ENCODE peak calls at places on chromosomes 1 and 21, in eight cellular contexts. R is upper lobe of left lung; G is left lung; E is H9; Y is CD8-positive, alpha-beta memory T cell; C is BE2C; S is neural progenitor cell; D is stomach. L is an unnamed sample.
A peak's percentile ranks its signal among the peaks of the same experiment; 100 is the strongest.

GRCh38 chr1:212290608-212291007 is 5.4 kb downstream of the PPP2R5A start:
- DNase-seq in E (no peak), D (no peak), G (no peak), Y (no peak), S (no peak), C (no peak), R (no peak), L (no peak)

GRCh38 chr21:36641886-36642285 is 57.0 kb upstream of the SIM2 start:
- DNase-seq in D (no peak), R (no peak), G (no peak), S (no peak), C (no peak), E (no peak), Y (no peak), L (no peak)

GRCh38 chr1:83901547-83902155 is 97.3 kb downstream of the TTLL7 start:
- DNase-seq in D (peak; percentile 54), R (peak; percentile 62), C (no peak), S (no peak), G (no peak), Y (no peak), E (no peak), L (no peak)

GRCh38 chr1:89889336-89889640 is 68.5 kb downstream of the LRRC8D start:
- DNase-seq in R (no peak), Y (no peak), C (no peak), S (no peak), E (no peak), G (no peak), D (no peak), L (no peak)

GRCh38 chr1:231694081-231694443 is 67.5 kb downstream of the DISC1 start:
- DNase-seq in C (no peak), E (no peak), G (peak; percentile 64), S (no peak), R (no peak), Y (no peak), D (no peak), L (no peak)

GRCh38 chr1:91601554-91602322 is 101.1 kb downstream of the CDC7 start:
- DNase-seq in R (no peak), G (no peak), S (no peak), E (no peak), C (no peak), D (no peak), Y (no peak), L (no peak)

GRCh38 chr1:47618830-47619229 is 181.0 kb downstream of the FOXD2 start:
- DNase-seq in R (no peak), E (no peak), D (no peak), G (no peak), Y (no peak), S (no peak), C (no peak), L (no peak)

GRCh38 chr1:189429610-189430009 is 1048.1 kb downstream of the BRINP3 start:
- DNase-seq in C (peak; percentile 44), G (no peak), Y (no peak), E (peak; percentile 38), S (peak; percentile 78), R (no peak), D (no peak), L (no peak)

GRCh38 chr1:151775894-151776664 is 12.8 kb upstream of the MRPL9 start:
- DNase-seq in C (no peak), D (no peak), E (no peak), Y (no peak), S (no peak), G (no peak), R (no peak), L (no peak)

GRCh38 chr1:174206148-174206826 is 47.0 kb downstream of the RABGAP1L start:
- DNase-seq in R (no peak), D (no peak), S (no peak), C (no peak), G (no peak), E (no peak), Y (no peak), L (no peak)

GRCh38 chr1:201267481-201268229 is 15.7 kb upstream of the PKP1 start:
- DNase-seq in C (no peak), S (no peak), E (peak; percentile 7), R (no peak), Y (no peak), G (no peak), D (peak; percentile 8), L (no peak)

DNA sequence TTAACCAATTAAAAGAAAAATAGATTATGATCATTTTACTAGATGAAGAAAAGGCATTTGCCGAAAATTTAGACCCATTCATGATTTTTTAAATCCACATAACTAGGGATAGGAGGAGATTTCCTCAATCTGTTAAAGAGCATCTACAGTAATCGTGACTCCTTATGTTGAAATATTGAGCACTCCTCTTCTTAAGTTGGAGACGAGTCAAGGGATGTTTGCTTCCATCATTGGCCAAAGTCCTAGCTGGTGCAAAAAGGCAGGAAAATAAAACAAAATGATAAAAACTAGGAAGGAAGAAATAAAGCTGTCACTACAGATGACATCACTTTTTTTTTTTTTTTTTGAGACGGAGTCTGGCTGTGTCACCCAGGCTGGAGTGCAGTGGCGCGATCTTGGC is 245.6 kb upstream of the KAZN start:
- DNase-seq in C (no peak), D (no peak), Y (no peak), R (no peak), S (no peak), E (no peak), G (no peak), L (no peak)
- H3K9me3 ChIP-seq in C (no peaks in the 10 kb centered on the region), D (no peaks in the 10 kb centered on the region), Y (no peaks in the 10 kb centered on the region), R (no peaks in the 10 kb centered on the region), S (peaks cover 6% of the 10 kb centered on the region), E (no peaks in the 10 kb centered on the region), G (no peaks in the 10 kb centered on the region), L (no peaks in the 10 kb centered on the region)

GRCh38 chr1:3219725-3220467 is 150.9 kb downstream of the PRDM16 start:
- DNase-seq in Y (no peak), E (no peak), G (no peak), S (no peak), R (no peak), D (no peak), C (peak; percentile 14), L (no peak)

GRCh38 chr1:3217887-3218679 is 149.1 kb downstream of the PRDM16 start:
- DNase-seq in C (no peak), Y (no peak), R (no peak), E (no peak), S (no peak), G (no peak), D (no peak), L (no peak)

GRCh38 chr1:3215198-3216045 is 146.4 kb downstream of the PRDM16 start:
- DNase-seq in D (no peak), R (no peak), S (no peak), C (no peak), E (no peak), G (no peak), Y (no peak), L (no peak)

GRCh38 chr1:3219005-3219724 is 150.2 kb downstream of the PRDM16 start:
- DNase-seq in R (peak; percentile 80), G (no peak), Y (no peak), D (peak; percentile 91), C (peak; percentile 15), S (peak; percentile 68), E (no peak), L (no peak)

DNA sequence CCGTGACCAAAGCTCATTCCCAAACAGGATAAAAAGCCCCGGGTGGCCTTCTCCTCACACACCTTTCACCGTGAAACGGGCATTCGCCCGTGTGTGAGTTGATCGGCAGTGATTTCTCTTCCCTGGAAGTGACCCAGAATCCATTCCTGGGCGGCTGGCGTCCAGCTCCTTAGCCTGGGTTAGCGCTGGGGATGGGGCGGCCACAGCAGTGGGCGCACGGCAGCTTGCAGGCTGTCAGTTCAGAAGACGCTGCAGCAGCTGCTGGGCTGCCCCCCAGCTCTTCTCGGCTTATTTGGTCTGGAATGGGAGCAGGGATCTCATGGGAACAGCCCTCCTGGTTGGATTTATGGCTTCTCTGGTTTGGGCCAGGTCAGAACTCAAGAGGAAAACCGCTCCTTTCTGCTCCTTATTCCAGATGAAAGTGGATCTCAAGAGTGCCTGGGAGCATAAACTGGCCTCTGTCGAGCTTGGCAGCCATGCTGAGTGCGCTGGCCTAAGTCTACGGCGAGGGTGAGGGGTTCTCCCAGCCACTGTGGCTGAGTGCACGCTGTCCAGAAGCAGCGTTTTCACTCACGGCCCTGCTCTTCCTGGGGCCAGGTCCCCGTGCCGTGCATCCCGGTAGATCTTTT is 148.2 kb downstream of the PRDM16 start:
- DNase-seq in E (no peak), S (no peak), C (no peak), D (no peak), R (peak; percentile 33), G (no peak), Y (no peak), L (no peak)
- H3K27me3 ChIP-seq in E (no peaks in the 10 kb centered on the region), S (no peaks in the 10 kb centered on the region), C (peaks cover 16% of the 10 kb centered on the region), D (peaks cover 7% of the 10 kb centered on the region), R (no peaks in the 10 kb centered on the region), G (peaks cover 40% of the 10 kb centered on the region), Y (no peaks in the 10 kb centered on the region), L (no peaks in the 10 kb centered on the region)

DNA sequence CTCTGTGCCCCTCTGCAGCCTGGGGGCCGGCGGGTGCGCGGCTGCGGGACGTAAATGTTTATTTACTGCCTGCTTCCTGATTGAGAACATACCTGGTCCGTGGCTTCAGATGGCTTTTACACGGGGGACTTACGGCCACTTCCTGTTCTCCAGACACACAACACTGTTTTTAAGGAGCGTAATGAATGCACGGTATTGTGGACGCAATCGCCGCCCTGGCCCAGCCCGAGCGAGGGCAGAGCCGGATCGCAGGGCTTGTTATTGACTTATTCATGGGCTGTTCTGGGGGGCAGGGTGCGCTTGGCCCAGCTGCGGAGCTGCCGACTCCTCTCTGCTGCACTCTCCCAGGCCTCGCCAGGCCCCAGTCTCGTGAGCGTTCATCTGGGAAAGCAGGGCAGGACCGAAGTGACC is 52.8 kb upstream of the ACTRT2 start:
- DNase-seq in E (no peak), C (no peak), Y (no peak), G (peak; percentile 61), D (peak; percentile 67), S (no peak), R (no peak), L (no peak)
- H3K9me3 ChIP-seq in E (peaks cover 87% of the 10 kb centered on the region), C (no peaks in the 10 kb centered on the region), Y (no peaks in the 10 kb centered on the region), G (no peaks in the 10 kb centered on the region), D (no peaks in the 10 kb centered on the region), S (no peaks in the 10 kb centered on the region), R (no peaks in the 10 kb centered on the region), L (no peaks in the 10 kb centered on the region)

GRCh38 chr1:3391711-3392110 is 62.8 kb upstream of the ARHGEF16 start:
- DNase-seq in D (no peak), E (peak; percentile 51), S (peak; percentile 68), G (no peak), C (no peak), Y (no peak), R (no peak), L (no peak)
- H3K27me3 ChIP-seq in D (peaks cover 82% of the 10 kb centered on the region), E (peaks cover 21% of the 10 kb centered on the region), S (peaks cover 77% of the 10 kb centered on the region), G (peaks cover 95% of the 10 kb centered on the region), C (peaks cover 94% of the 10 kb centered on the region), Y (peaks cover 4% of the 10 kb centered on the region), R (no peaks in the 10 kb centered on the region), L (no peaks in the 10 kb centered on the region)

GRCh38 chr1:228245111-228245510 is 37.3 kb downstream of the OBSCN start:
- DNase-seq in E (no peak), R (no peak), G (no peak), Y (no peak), D (no peak), S (no peak), C (no peak), L (no peak)
- H3K9me3 ChIP-seq in E (peaks cover 36% of the 10 kb centered on the region), R (peaks cover 45% of the 10 kb centered on the region), G (no peaks in the 10 kb centered on the region), Y (peaks cover 32% of the 10 kb centered on the region), D (peaks cover 41% of the 10 kb centered on the region), S (peaks cover 15% of the 10 kb centered on the region), C (no peaks in the 10 kb centered on the region), L (peaks cover 13% of the 10 kb centered on the region)

GRCh38 chr1:18057643-18058042 is 50.0 kb upstream of the IGSF21 start:
- DNase-seq in G (no peak), C (no peak), S (no peak), Y (no peak), R (no peak), D (no peak), E (no peak), L (no peak)
- H3K27me3 ChIP-seq in G (peaks cover 24% of the 10 kb centered on the region), C (no peaks in the 10 kb centered on the region), S (peaks cover 5% of the 10 kb centered on the region), Y (no peaks in the 10 kb centered on the region), R (no peaks in the 10 kb centered on the region), D (peaks cover 89% of the 10 kb centered on the region), E (no peaks in the 10 kb centered on the region), L (no peaks in the 10 kb centered on the region)